ENCODE peak calls at places on chromosomes 2 and 18, in four cellular contexts. P is K562, V is GM12878, M is HCT116. B is an unnamed sample.
A peak's percentile ranks its signal among the peaks of the same experiment; 100 is the strongest.

GRCh38 chr18:46411862-46412690 is 244.9 kb downstream of the LOXHD1 start:
- DNase-seq in P (no peak), V (no peak), M (no peak), B (no peak)

GRCh38 chr2:19868705-19869550 is 32.9 kb downstream of the TTC32 start:
- DNase-seq in V (no peak), M (no peak), P (peak; percentile 42), B (no peak)

GRCh38 chr2:179107737-179108136 is 57.8 kb upstream of the CCDC141 start:
- DNase-seq in M (no peak), P (no peak), V (no peak), B (no peak)

GRCh38 chr18:23384778-23385736 is 68.0 kb upstream of the RIOK3 start:
- DNase-seq in P (no peak), M (no peak), V (no peak), B (no peak)

GRCh38 chr2:226758886-226759660 is 40.5 kb downstream of the IRS1 start:
- DNase-seq in M (peak; percentile 48), V (no peak), P (no peak), B (no peak)

GRCh38 chr2:184402381-184402780 is 195.9 kb upstream of the ZNF804A start:
- DNase-seq in M (no peak), P (no peak), V (no peak), B (no peak)

GRCh38 chr2:121266543-121267106 is 18.4 kb downstream of the TFCP2L1 start:
- DNase-seq in M (no peak), P (no peak), V (no peak), B (no peak)

GRCh38 chr2:237262838-237263771 is 150.9 kb downstream of the COL6A3 start:
- DNase-seq in V (no peak), P (no peak), M (no peak), B (no peak)

GRCh38 chr18:5584751-5585417 is 41.1 kb upstream of the EPB41L3 start:
- DNase-seq in V (no peak), M (no peak), P (no peak), B (no peak)

GRCh38 chr2:132969371-132969985 is 299.5 kb upstream of the LYPD1 start:
- DNase-seq in P (no peak), M (no peak), V (no peak), B (no peak)

GRCh38 chr2:85768713-85769112 is 14.9 kb downstream of the ATOH8 start:
- DNase-seq in P (no peak), V (no peak), M (no peak), B (no peak)

GRCh38 chr2:120224256-120224655 is 1.1 kb upstream of the TMEM185B start:
- DNase-seq in V (no peak), P (no peak), M (no peak), B (no peak)

GRCh38 chr2:128577141-128577930 is 258.7 kb upstream of the HS6ST1 start:
- DNase-seq in M (no peak), P (no peak), V (no peak), B (no peak)

GRCh38 chr18:9249254-9249653 is 85.3 kb upstream of the TWSG1 start:
- DNase-seq in V (no peak), P (no peak), M (no peak), B (no peak)

GRCh38 chr2:110790907-110791306 is 58.5 kb downstream of the ACOXL start:
- DNase-seq in M (no peak), P (no peak), V (no peak), B (no peak)

GRCh38 chr2:149000168-149000938 is 38.1 kb upstream of the LYPD6B start:
- DNase-seq in P (no peak), V (no peak), M (no peak), B (no peak)

GRCh38 chr2:158048327-158048726 is 53.3 kb upstream of the UPP2 start:
- DNase-seq in P (no peak), V (no peak), M (no peak), B (no peak)

GRCh38 chr2:239269173-239269865 is 131.5 kb downstream of the HDAC4 start:
- DNase-seq in M (no peak), P (no peak), V (no peak), B (no peak)

GRCh38 chr2:20015482-20016083 is 3.1 kb upstream of the MATN3 start:
- DNase-seq in M (peak; percentile 26), P (peak; percentile 45), V (peak; percentile 7), B (no peak)

GRCh38 chr2:226738191-226738820 is 61.3 kb downstream of the IRS1 start:
- DNase-seq in M (no peak), P (no peak), V (no peak), B (no peak)

GRCh38 chr2:26725516-26725810 is 32.9 kb downstream of the KCNK3 start:
- DNase-seq in M (no peak), V (no peak), P (no peak), B (no peak)

GRCh38 chr2:105005170-105005569 is 32.7 kb upstream of the MRPS9 start:
- DNase-seq in P (no peak), V (no peak), M (no peak), B (no peak)

GRCh38 chr2:211955648-211956047 is 583.0 kb downstream of the ERBB4 start:
- DNase-seq in V (no peak), P (no peak), M (no peak), B (no peak)

GRCh38 chr2:117707874-117708273 is 106.6 kb upstream of the DDX18 start:
- DNase-seq in P (no peak), V (no peak), M (no peak), B (no peak)

GRCh38 chr2:235106874-235107639 is 155.2 kb downstream of the SH3BP4 start:
- DNase-seq in M (peak; percentile 56), V (no peak), P (peak; percentile 9), B (peak; percentile 69)

GRCh38 chr2:47241715-47242114 is 86.6 kb upstream of the STPG4 start:
- DNase-seq in V (no peak), M (no peak), P (peak; percentile 31), B (no peak)

GRCh38 chr18:13611616-13612110 is 114.7 kb downstream of the FAM210A start:
- DNase-seq in M (no peak), P (no peak), V (no peak), B (no peak)

GRCh38 chr2:241777167-241777685 is 604 bp downstream of the GAL3ST2 start:
- DNase-seq in P (no peak), M (no peak), V (no peak), B (no peak)

GRCh38 chr2:203059567-203059966 is 44.9 kb downstream of the NBEAL1 start:
- DNase-seq in P (no peak), M (no peak), V (no peak), B (no peak)
- TF ChIP-seq SRF in P (no peak), M (no peak), V (no peak), B (no peak)

GRCh38 chr2:167454036-167454435 is 565.8 kb downstream of the XIRP2 start:
- DNase-seq in V (no peak), M (no peak), P (no peak), B (no peak)
- TF ChIP-seq SIN3A in V (no peak), M (no peak), P (no peak), B (no peak)

DNA sequence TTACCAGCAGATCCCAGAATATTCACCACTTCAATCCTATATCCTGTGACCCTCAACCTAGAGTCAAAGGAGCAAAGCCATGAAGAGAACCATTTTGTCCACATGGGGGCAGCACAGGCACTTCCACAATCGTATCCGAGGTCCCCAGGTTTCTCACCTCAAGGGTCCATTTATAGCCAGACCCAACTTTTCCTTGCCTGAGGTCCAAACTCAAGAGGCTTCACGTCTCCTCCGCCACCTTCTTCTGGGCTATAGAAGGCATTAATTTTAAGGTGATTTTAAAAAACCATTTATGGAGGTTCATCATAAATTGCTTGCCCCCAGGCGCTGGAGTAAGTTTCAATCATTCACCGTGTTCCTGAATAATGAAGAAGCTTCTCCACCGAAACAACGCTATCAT is 111.6 kb upstream of the NABP1 start:
- DNase-seq in P (peak; percentile 60), M (peak; percentile 57), V (no peak), B (peak; percentile 23)
- TF ChIP-seq SRF in P (no peak), M (no peak), V (no peak), B (no peak)

GRCh38 chr2:17620280-17620679 is 79.8 kb downstream of the VSNL1 start:
- DNase-seq in V (no peak), P (no peak), M (no peak), B (no peak)
- TF ChIP-seq SIN3A in V (no peak), P (no peak), M (no peak), B (no peak)